ENCODE peak calls at places on chromosomes 11 and 22, in four cellular contexts. I is caudate nucleus, W is Kasumi-1, H is pancreas. Y is an unnamed sample.

GRCh38 chr11:7252683-7253213 is 1.0 kb downstream of the SYT9 start:
- DNase-seq in I (no peak), W (no peak), H (peak), Y (peak)

GRCh38 chr11:3119141-3119821 is 45.8 kb downstream of the OSBPL5 start:
- DNase-seq in I (no peak), H (no peak), W (no peak), Y (no peak)

GRCh38 chr22:34099278-34099677 is 179.0 kb upstream of the LARGE1 start:
- DNase-seq in H (no peak), I (no peak), W (no peak), Y (no peak)

GRCh38 chr22:25955323-25955722 is 213.3 kb downstream of the MYO18B start:
- DNase-seq in W (no peak), H (no peak), I (no peak), Y (no peak)

GRCh38 chr11:35523861-35524260 is 1.6 kb downstream of the PAMR1 start:
- DNase-seq in I (no peak), W (no peak), H (no peak), Y (no peak)

GRCh38 chr11:115334932-115335788 is 169.1 kb downstream of the CADM1 start:
- DNase-seq in W (peak), H (no peak), I (no peak), Y (no peak)

GRCh38 chr11:36376888-36377758 is 81.0 kb downstream of the PRR5L start:
- DNase-seq in I (no peak), W (peak), H (peak), Y (no peak)

GRCh38 chr22:43012390-43012789 is 2.6 kb downstream of the PACSIN2 start:
- DNase-seq in I (no peak), W (no peak), H (peak), Y (no peak)

GRCh38 chr11:61685611-61685955 is 5.4 kb downstream of the DAGLA start:
- DNase-seq in W (peak), H (no peak), I (no peak), Y (no peak)

GRCh38 chr11:115720537-115721308 is 216.5 kb upstream of the CADM1 start:
- DNase-seq in W (no peak), H (no peak), I (no peak), Y (no peak)

GRCh38 chr11:60992842-60993409 is 21.4 kb downstream of the CD6 start:
- DNase-seq in H (no peak), I (no peak), W (no peak), Y (no peak)

GRCh38 chr11:7637447-7638157 is 35.7 kb downstream of the CYB5R2 start:
- DNase-seq in H (no peak), I (no peak), W (no peak), Y (no peak)

GRCh38 chr22:43050995-43051394 is 36.0 kb upstream of the PACSIN2 start:
- DNase-seq in H (no peak), I (no peak), W (no peak), Y (no peak)

GRCh38 chr11:30360741-30361140 is 37.8 kb downstream of the ARL14EP start:
- DNase-seq in H (no peak), W (no peak), I (no peak), Y (no peak)

GRCh38 chr11:125945797-125946520 is at the start of gene VSIG10L2:
- DNase-seq in W (no peak), H (no peak), I (no peak), Y (no peak)

GRCh38 chr11:4111834-4112233 is 17.2 kb downstream of the RRM1 start:
- DNase-seq in H (no peak), I (no peak), W (no peak), Y (no peak)

GRCh38 chr22:37609240-37610152 is 862 bp downstream of the GGA1 start:
- DNase-seq in I (no peak), H (no peak), W (no peak), Y (no peak)

GRCh38 chr11:9687736-9688494 is 24.0 kb downstream of the SWAP70 start:
- DNase-seq in H (no peak), I (no peak), W (no peak), Y (no peak)

Y was measured in substantia nigra.